ENCODE peak calls at places on chromosomes 3 and 15, in six cellular contexts. One of them, this sample, is unnamed. For H3K4me1, the result is how much of the 10 kb centered on the place peaks cover.

GRCh38 chr3:95356764-95357501 is 1294.1 kb downstream of the NSUN3 start:
- DNase-seq in fibroblast of lung: no peak
- DNase-seq in mesendoderm: no peak
- DNase-seq in testis: no peak
- DNase-seq in A549: no peak
- DNase-seq in adrenal gland: no peak
- DNase-seq in this sample: no peak

GRCh38 chr15:74134387-74135027 is 4.1 kb downstream of the ISLR2 start:
- DNase-seq in fibroblast of lung: peak
- DNase-seq in mesendoderm: peak
- DNase-seq in testis: peak
- DNase-seq in A549: peak
- DNase-seq in adrenal gland: peak
- DNase-seq in this sample: no peak

GRCh38 chr3:126134219-126134975 is 46.0 kb downstream of the ALDH1L1 start:
- DNase-seq in fibroblast of lung: peak
- DNase-seq in mesendoderm: peak
- DNase-seq in testis: peak
- DNase-seq in A549: peak
- DNase-seq in adrenal gland: peak
- DNase-seq in this sample: peak

GRCh38 chr3:157073810-157074209 is 86.1 kb downstream of the CCNL1 start:
- DNase-seq in fibroblast of lung: peak
- DNase-seq in mesendoderm: peak
- DNase-seq in testis: no peak
- DNase-seq in A549: no peak
- DNase-seq in adrenal gland: no peak
- DNase-seq in this sample: no peak

GRCh38 chr3:29515451-29515850 is 234.6 kb downstream of the RBMS3 start:
- DNase-seq in fibroblast of lung: peak
- DNase-seq in mesendoderm: peak
- DNase-seq in testis: no peak
- DNase-seq in A549: peak
- DNase-seq in adrenal gland: no peak
- DNase-seq in this sample: no peak

GRCh38 chr3:54374214-54374855 is 252.0 kb downstream of the CACNA2D3 start:
- DNase-seq in fibroblast of lung: no peak
- DNase-seq in mesendoderm: peak
- DNase-seq in testis: peak
- DNase-seq in A549: peak
- DNase-seq in adrenal gland: peak
- DNase-seq in this sample: no peak

GRCh38 chr3:36543276-36543997 is 163.1 kb downstream of the STAC start:
- DNase-seq in fibroblast of lung: peak
- DNase-seq in mesendoderm: no peak
- DNase-seq in testis: no peak
- DNase-seq in A549: no peak
- DNase-seq in adrenal gland: no peak
- DNase-seq in this sample: no peak

GRCh38 chr3:44208568-44208967 is 33.1 kb upstream of the TOPAZ1 start:
- DNase-seq in fibroblast of lung: peak
- DNase-seq in mesendoderm: no peak
- DNase-seq in testis: no peak
- DNase-seq in A549: no peak
- DNase-seq in adrenal gland: no peak
- DNase-seq in this sample: no peak

GRCh38 chr3:24013843-24014242 is 68.8 kb downstream of the NR1D2 start:
- DNase-seq in fibroblast of lung: no peak
- DNase-seq in mesendoderm: no peak
- DNase-seq in testis: no peak
- DNase-seq in A549: no peak
- DNase-seq in adrenal gland: no peak
- DNase-seq in this sample: no peak

GRCh38 chr3:42892169-42892568 is 13.8 kb upstream of the ZNF662 start:
- DNase-seq in fibroblast of lung: peak
- DNase-seq in mesendoderm: no peak
- DNase-seq in testis: no peak
- DNase-seq in A549: no peak
- DNase-seq in adrenal gland: no peak
- DNase-seq in this sample: no peak

GRCh38 chr3:73292241-73292640 is 230.8 kb downstream of the EBLN2 start:
- DNase-seq in fibroblast of lung: no peak
- DNase-seq in mesendoderm: no peak
- DNase-seq in testis: no peak
- DNase-seq in A549: no peak
- DNase-seq in adrenal gland: no peak
- DNase-seq in this sample: no peak

GRCh38 chr3:119937229-119937628 is 155.3 kb downstream of the NR1I2 start:
- DNase-seq in fibroblast of lung: peak
- DNase-seq in mesendoderm: peak
- DNase-seq in testis: no peak
- DNase-seq in A549: no peak
- DNase-seq in adrenal gland: no peak
- DNase-seq in this sample: no peak

GRCh38 chr15:72968531-72968922 is 83.7 kb upstream of the NEO1 start:
- DNase-seq in fibroblast of lung: no peak
- DNase-seq in mesendoderm: peak
- DNase-seq in testis: peak
- DNase-seq in A549: peak
- DNase-seq in adrenal gland: peak
- DNase-seq in this sample: peak

GRCh38 chr15:50183112-50183794 is 1.3 kb downstream of the SLC27A2 start:
- DNase-seq in fibroblast of lung: no peak
- DNase-seq in mesendoderm: no peak
- DNase-seq in testis: no peak
- DNase-seq in A549: no peak
- DNase-seq in adrenal gland: no peak
- DNase-seq in this sample: no peak

GRCh38 chr15:77107531-77108355 is 36.8 kb upstream of the TSPAN3 start:
- DNase-seq in fibroblast of lung: peak
- DNase-seq in mesendoderm: peak
- DNase-seq in testis: peak
- DNase-seq in A549: peak
- DNase-seq in adrenal gland: peak
- DNase-seq in this sample: peak

GRCh38 chr15:88627463-88627862 is 6.3 kb downstream of the AEN start:
- DNase-seq in fibroblast of lung: no peak
- DNase-seq in mesendoderm: no peak
- DNase-seq in testis: no peak
- DNase-seq in A549: no peak
- DNase-seq in adrenal gland: no peak
- DNase-seq in this sample: peak

GRCh38 chr3:87320748-87321634 is 44.6 kb upstream of the POU1F1 start:
- DNase-seq in fibroblast of lung: no peak
- DNase-seq in mesendoderm: no peak
- DNase-seq in testis: no peak
- DNase-seq in A549: no peak
- DNase-seq in adrenal gland: no peak
- DNase-seq in this sample: no peak

GRCh38 chr15:63818191-63818590 is 15.6 kb downstream of the HERC1 start:
- DNase-seq in fibroblast of lung: peak
- DNase-seq in mesendoderm: peak
- DNase-seq in testis: no peak
- DNase-seq in A549: no peak
- DNase-seq in adrenal gland: no peak
- DNase-seq in this sample: no peak

GRCh38 chr3:47276558-47276957 is 6.0 kb downstream of the KIF9 start:
- DNase-seq in fibroblast of lung: no peak
- DNase-seq in mesendoderm: no peak
- DNase-seq in testis: no peak
- DNase-seq in A549: no peak
- DNase-seq in adrenal gland: peak
- DNase-seq in this sample: no peak

GRCh38 chr3:191959876-191960418 is 499.0 kb downstream of the PYDC2 start:
- DNase-seq in fibroblast of lung: peak
- DNase-seq in mesendoderm: no peak
- DNase-seq in testis: no peak
- DNase-seq in A549: no peak
- DNase-seq in adrenal gland: no peak
- DNase-seq in this sample: no peak

GRCh38 chr3:151538706-151539403 is 78.0 kb upstream of the IGSF10 start:
- DNase-seq in fibroblast of lung: peak
- DNase-seq in mesendoderm: peak
- DNase-seq in testis: peak
- DNase-seq in A549: no peak
- DNase-seq in adrenal gland: no peak
- DNase-seq in this sample: no peak

GRCh38 chr3:69323941-69324340 is 61.9 kb downstream of the FRMD4B start:
- DNase-seq in fibroblast of lung: no peak
- DNase-seq in mesendoderm: no peak
- DNase-seq in testis: no peak
- DNase-seq in A549: no peak
- DNase-seq in adrenal gland: no peak
- DNase-seq in this sample: no peak

GRCh38 chr3:69321301-69321986 is 64.4 kb downstream of the FRMD4B start:
- DNase-seq in fibroblast of lung: no peak
- DNase-seq in mesendoderm: no peak
- DNase-seq in testis: no peak
- DNase-seq in A549: no peak
- DNase-seq in adrenal gland: no peak
- DNase-seq in this sample: no peak

GRCh38 chr3:69324362-69325025 is 61.4 kb downstream of the FRMD4B start:
- DNase-seq in fibroblast of lung: no peak
- DNase-seq in mesendoderm: peak
- DNase-seq in testis: no peak
- DNase-seq in A549: no peak
- DNase-seq in adrenal gland: peak
- DNase-seq in this sample: no peak

GRCh38 chr3:69320867-69321266 is 65.0 kb downstream of the FRMD4B start:
- DNase-seq in fibroblast of lung: no peak
- DNase-seq in mesendoderm: no peak
- DNase-seq in testis: no peak
- DNase-seq in A549: no peak
- DNase-seq in adrenal gland: peak
- DNase-seq in this sample: no peak

GRCh38 chr3:69322110-69322509 is 63.8 kb downstream of the FRMD4B start:
- DNase-seq in fibroblast of lung: no peak
- DNase-seq in mesendoderm: no peak
- DNase-seq in testis: no peak
- DNase-seq in A549: no peak
- DNase-seq in adrenal gland: no peak
- DNase-seq in this sample: no peak
- H3K4me1 ChIP-seq in fibroblast of lung: under half
- H3K4me1 ChIP-seq in mesendoderm: under half
- H3K4me1 ChIP-seq in testis: under half
- H3K4me1 ChIP-seq in A549: under half
- H3K4me1 ChIP-seq in adrenal gland: under half
- H3K4me1 ChIP-seq in this sample: under half

DNA sequence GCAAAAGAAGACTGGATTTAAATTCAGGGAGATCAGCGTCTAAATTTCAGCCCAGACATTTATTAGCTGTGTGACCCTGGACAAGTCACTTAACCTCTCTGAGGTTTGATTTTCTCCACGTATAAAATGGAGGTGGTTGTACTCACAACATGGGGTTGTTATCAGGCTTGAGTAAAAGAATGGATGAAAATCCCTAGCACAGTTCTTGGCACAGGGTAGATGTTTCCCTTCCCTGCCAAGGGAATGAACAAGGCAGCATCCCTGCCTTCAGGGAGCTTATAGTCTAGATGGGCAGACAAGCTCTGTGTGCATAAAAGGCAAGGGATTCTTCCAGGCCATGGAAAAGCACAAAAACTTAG is 50.2 kb upstream of the MRPS22 start:
- DNase-seq in fibroblast of lung: no peak
- DNase-seq in mesendoderm: no peak
- DNase-seq in testis: no peak
- DNase-seq in A549: no peak
- DNase-seq in adrenal gland: no peak
- DNase-seq in this sample: no peak
- H3K4me1 ChIP-seq in fibroblast of lung: under half
- H3K4me1 ChIP-seq in mesendoderm: under half
- H3K4me1 ChIP-seq in testis: under half
- H3K4me1 ChIP-seq in A549: under half
- H3K4me1 ChIP-seq in adrenal gland: under half
- H3K4me1 ChIP-seq in this sample: under half

DNA sequence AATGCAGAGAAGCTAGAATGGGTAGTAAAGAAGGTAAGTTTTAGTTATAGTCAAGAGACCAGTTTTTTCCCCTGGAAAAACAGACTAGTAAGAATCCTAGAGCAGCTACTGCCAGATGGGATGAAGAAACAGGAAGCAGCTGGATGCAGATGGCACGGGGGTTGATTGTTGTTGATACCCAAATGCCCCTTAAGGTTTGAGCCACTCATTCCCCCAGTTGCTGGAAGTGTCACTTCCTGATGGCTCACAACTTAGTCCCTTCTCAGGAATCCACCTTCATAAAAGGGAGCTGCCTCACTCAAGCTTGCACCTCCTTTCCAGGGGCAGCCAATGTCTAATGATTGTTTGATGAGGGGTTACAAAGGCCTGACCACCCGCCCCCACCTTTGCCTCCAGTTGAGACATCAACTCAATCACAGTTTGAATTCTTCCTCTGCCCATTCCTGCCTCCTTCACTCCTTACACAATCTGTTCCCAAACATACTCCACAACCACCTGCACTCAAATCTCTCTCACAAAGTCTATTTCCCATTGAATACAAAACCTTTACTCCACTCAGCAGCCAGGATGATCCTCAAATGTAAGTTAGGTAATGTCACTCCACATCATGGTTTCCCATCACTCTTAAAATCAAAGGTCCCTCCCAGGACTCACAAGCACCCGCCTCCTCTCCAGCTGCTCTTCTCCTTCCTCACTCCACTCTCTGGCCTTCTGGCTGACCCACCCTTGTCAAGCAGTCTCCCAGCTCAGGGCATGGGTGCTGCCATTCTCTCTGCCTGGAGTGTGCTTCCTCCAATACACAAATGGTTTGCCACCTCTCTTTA is 450.1 kb upstream of the THBS1 start:
- DNase-seq in fibroblast of lung: no peak
- DNase-seq in mesendoderm: no peak
- DNase-seq in testis: no peak
- DNase-seq in A549: no peak
- DNase-seq in adrenal gland: no peak
- DNase-seq in this sample: no peak
- H3K4me1 ChIP-seq in fibroblast of lung: half or more
- H3K4me1 ChIP-seq in mesendoderm: under half
- H3K4me1 ChIP-seq in testis: under half
- H3K4me1 ChIP-seq in A549: half or more
- H3K4me1 ChIP-seq in adrenal gland: under half
- H3K4me1 ChIP-seq in this sample: under half

DNA sequence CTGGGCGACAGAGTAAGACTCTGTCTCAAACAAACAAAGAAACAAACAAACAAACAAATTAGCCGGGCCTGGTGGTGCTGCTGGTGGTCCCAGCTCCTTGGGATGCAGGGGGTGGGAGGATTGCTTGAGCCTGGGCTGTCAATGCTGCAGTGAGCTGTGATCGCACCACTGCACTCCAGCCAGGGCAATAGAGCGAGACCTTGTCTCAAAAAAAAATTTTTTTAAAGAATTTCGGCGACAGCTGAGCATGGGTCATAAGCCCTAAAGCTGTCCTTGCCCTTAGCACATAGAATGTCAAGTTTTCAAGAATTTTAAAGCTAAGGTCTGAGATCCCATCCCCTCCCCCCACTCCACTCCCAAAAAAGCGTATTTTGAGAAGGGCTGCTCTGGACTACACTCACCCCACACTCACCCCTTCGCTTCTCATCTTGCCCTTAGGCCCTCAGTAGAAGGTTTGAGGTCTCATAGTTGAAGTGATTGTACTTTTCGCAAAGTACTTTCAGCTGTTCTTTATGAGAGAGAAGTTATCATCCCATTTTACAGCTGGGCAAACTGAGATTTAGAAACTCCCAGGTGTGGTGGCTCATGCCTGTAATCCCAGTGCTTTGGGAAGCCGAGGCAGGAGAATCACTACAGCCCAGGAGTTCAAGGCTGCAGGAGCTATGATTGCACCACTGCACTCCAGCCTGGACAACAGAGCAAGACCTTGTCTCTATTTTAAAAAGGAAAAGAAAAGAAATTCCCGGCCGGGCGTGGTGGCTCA is 34.3 kb upstream of the FLNB start:
- DNase-seq in fibroblast of lung: no peak
- DNase-seq in mesendoderm: no peak
- DNase-seq in testis: no peak
- DNase-seq in A549: no peak
- DNase-seq in adrenal gland: no peak
- DNase-seq in this sample: no peak
- H3K4me1 ChIP-seq in fibroblast of lung: under half
- H3K4me1 ChIP-seq in mesendoderm: under half
- H3K4me1 ChIP-seq in testis: under half
- H3K4me1 ChIP-seq in A549: half or more
- H3K4me1 ChIP-seq in adrenal gland: under half
- H3K4me1 ChIP-seq in this sample: under half